ENCODE peak calls at places on chromosomes 3 and 15, in six cellular contexts. E is A549, U is K562, Y is endothelial cell of umbilical vein, S is GM12878, A is HepG2. D is an unnamed sample.

GRCh38 chr3:2354702-2355101 is 256.0 kb downstream of the CNTN4 start:
- DNase-seq in A (no peak), Y (no peak), E (peak; percentile 1), U (no peak), S (no peak), D (no peak)

GRCh38 chr15:84748274-84749110 is at the start of gene ZNF592:
- DNase-seq in U (peak; percentile 82), S (no peak), E (peak; percentile 81), Y (peak; percentile 67), A (peak; percentile 36), D (peak; percentile 89)

GRCh38 chr3:47370887-47371697 is 9.7 kb upstream of the PTPN23 start:
- DNase-seq in A (no peak), Y (no peak), E (no peak), S (no peak), U (peak; percentile 59), D (peak; percentile 54)

GRCh38 chr3:167113466-167113865 is 266.6 kb downstream of the ZBBX start:
- DNase-seq in Y (no peak), U (no peak), E (no peak), S (no peak), A (no peak), D (no peak)

GRCh38 chr3:170785454-170785853 is 84.5 kb downstream of the RPL22L1 start:
- DNase-seq in U (no peak), Y (no peak), A (no peak), S (no peak), E (no peak), D (no peak)

GRCh38 chr3:193942516-193943055 is 193.4 kb upstream of the HES1 start:
- DNase-seq in E (peak; percentile 3), U (peak; percentile 91), A (peak; percentile 69), Y (no peak), S (no peak), D (no peak)

GRCh38 chr15:69666921-69667811 is 214.5 kb downstream of the RPLP1 start:
- DNase-seq in A (no peak), E (no peak), U (no peak), Y (no peak), S (peak; percentile 89), D (peak; percentile 88)

GRCh38 chr3:46351646-46352045 is 2.3 kb upstream of the CCR2 start:
- DNase-seq in Y (no peak), E (no peak), A (no peak), S (no peak), U (no peak), D (no peak)

GRCh38 chr3:131277836-131278497 is 103.6 kb upstream of the NUDT16 start:
- DNase-seq in S (no peak), E (no peak), A (no peak), Y (peak; percentile 6), U (no peak), D (no peak)

GRCh38 chr15:85362436-85363048 is 17.9 kb upstream of the AKAP13 start:
- DNase-seq in E (no peak), Y (no peak), U (no peak), A (no peak), S (no peak), D (no peak)

GRCh38 chr15:96695426-96695825 is 364.9 kb downstream of the NR2F2 start:
- DNase-seq in A (no peak), U (no peak), S (no peak), Y (no peak), E (no peak), D (no peak)

GRCh38 chr3:167733961-167734497 is 663 bp downstream of the PDCD10 start:
- DNase-seq in Y (no peak), S (no peak), E (peak; percentile 23), A (peak; percentile 18), U (no peak), D (no peak)

GRCh38 chr15:52466134-52466701 is 62.5 kb downstream of the MYO5A start:
- DNase-seq in E (no peak), S (peak; percentile 97), U (no peak), A (no peak), Y (no peak), D (peak; percentile 82)

GRCh38 chr15:90750186-90750585 is 33.0 kb downstream of the BLM start:
- DNase-seq in S (no peak), Y (no peak), U (no peak), A (no peak), E (no peak), D (peak; percentile 84)

GRCh38 chr15:38721549-38721948 is 156.9 kb upstream of the RASGRP1 start:
- DNase-seq in A (no peak), U (no peak), Y (no peak), E (no peak), S (no peak), D (no peak)

GRCh38 chr3:63519426-63519825 is 133.0 kb upstream of the SNTN start:
- DNase-seq in U (no peak), E (no peak), A (no peak), Y (no peak), S (no peak), D (no peak)

GRCh38 chr15:74630284-74631086 is 14.8 kb downstream of the CLK3 start:
- DNase-seq in A (no peak), U (no peak), E (no peak), S (no peak), Y (no peak), D (peak; percentile 56)

GRCh38 chr3:198093082-198093679 is 133.2 kb downstream of the LMLN start:
- DNase-seq in S (no peak), A (no peak), U (no peak), Y (no peak), E (no peak), D (no peak)

GRCh38 chr3:162764672-162765071 is 1268.1 kb downstream of the OTOL1 start:
- DNase-seq in U (no peak), A (no peak), E (peak; percentile 18), S (no peak), Y (no peak), D (no peak)
- TF ChIP-seq CTCF in U (no peak), A (no peak), E (no peak), S (no peak), Y (no peak), D (no peak)

GRCh38 chr15:77027697-77028450 is 32.9 kb downstream of the PSTPIP1 start:
- DNase-seq in Y (peak; percentile 18), S (no peak), E (no peak), U (peak; percentile 64), A (no peak), D (no peak)
- TF ChIP-seq MYC in Y (no peak), S (no peak), E (no peak), U (no peak), A (no peak), D (no peak)

GRCh38 chr3:60954049-60954448 is 297.2 kb downstream of the FHIT start:
- DNase-seq in U (no peak), S (no peak), E (no peak), A (no peak), Y (peak; percentile 31), D (no peak)

GRCh38 chr3:60953406-60953805 is 297.8 kb downstream of the FHIT start:
- DNase-seq in E (no peak), U (no peak), S (no peak), A (no peak), Y (peak; percentile 15), D (no peak)

GRCh38 chr3:60949146-60949545 is 302.1 kb downstream of the FHIT start:
- DNase-seq in S (no peak), Y (no peak), A (no peak), E (no peak), U (no peak), D (no peak)

DNA sequence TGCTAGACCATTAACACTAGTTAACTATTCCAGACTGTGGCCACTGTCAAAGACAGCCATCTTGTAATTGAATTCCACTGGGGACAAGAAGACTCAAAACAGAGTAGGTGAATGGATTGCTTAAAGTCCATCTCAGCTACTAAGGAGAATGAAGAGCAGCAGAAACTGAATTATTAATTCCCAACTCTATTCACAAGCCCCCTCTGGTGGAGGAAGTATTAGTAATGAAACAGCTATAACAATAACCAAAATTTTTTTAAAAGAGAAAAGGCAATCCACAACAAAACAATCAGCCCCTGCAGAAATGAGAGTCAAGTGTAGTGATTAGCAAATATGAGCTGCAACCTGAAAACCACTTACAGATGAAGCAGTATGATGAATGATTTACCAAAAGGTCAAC is 302.8 kb downstream of the FHIT start:
- DNase-seq in U (no peak), E (no peak), Y (no peak), S (no peak), A (no peak), D (peak; percentile 3)
- TF ChIP-seq CTCF in U (no peak), E (no peak), Y (no peak), S (no peak), A (no peak), D (no peak)

DNA sequence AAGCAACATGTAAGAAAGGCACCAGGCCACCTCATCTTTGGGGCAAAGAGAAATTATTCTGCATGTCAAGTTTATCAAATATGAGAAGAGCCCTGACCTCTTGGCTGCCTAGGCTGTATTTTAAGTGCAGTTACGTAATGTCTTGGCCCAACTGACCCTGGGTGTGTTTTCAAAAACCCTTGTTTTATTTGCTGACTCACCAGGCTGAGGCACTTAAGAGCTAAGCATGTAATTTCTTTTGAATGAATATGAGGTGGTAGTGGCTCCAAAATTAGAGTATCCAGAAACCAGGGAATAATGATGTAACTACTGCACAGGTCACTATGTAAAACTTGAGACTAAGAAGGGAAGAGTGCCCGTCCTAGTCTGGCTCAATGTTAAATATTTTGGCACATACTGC is 24.3 kb downstream of the PGPEP1L start:
- DNase-seq in A (no peak), S (no peak), U (peak; percentile 71), E (peak; percentile 87), Y (peak; percentile 45), D (peak; percentile 93)
- TF ChIP-seq MYC in A (no peak), S (no peak), U (no peak), E (no peak), Y (no peak), D (peak; percentile 49)

D was measured in NB4.